ENCODE peak calls at places on chromosome 22, in four cellular contexts. H is K562, F is HepG2, Z is Panc1. X is an unnamed sample.

GRCh38 chr22:41873391-41873790 is 40.5 kb downstream of the SREBF2 start:
- DNase-seq in Z (no peak), H (no peak), F (no peak), X (no peak)

GRCh38 chr22:26199665-26200064 is 30.4 kb downstream of the SEZ6L start:
- DNase-seq in F (no peak), H (no peak), Z (no peak), X (no peak)

GRCh38 chr22:40479887-40480538 is 109.6 kb downstream of the SGSM3 start:
- DNase-seq in F (no peak), H (no peak), Z (no peak), X (no peak)

GRCh38 chr22:44088976-44089570 is 65.0 kb downstream of the PARVB start:
- DNase-seq in Z (no peak), H (no peak), F (no peak), X (no peak)

GRCh38 chr22:25153961-25154685 is 45.5 kb upstream of the CRYBB3 start:
- DNase-seq in Z (no peak), H (no peak), F (peak; percentile 36), X (no peak)

GRCh38 chr22:25085930-25086901 is 113.4 kb upstream of the CRYBB3 start:
- DNase-seq in Z (no peak), H (no peak), F (peak; percentile 91), X (no peak)

GRCh38 chr22:25780673-25781072 is 38.7 kb downstream of the MYO18B start:
- DNase-seq in H (no peak), F (no peak), Z (no peak), X (no peak)

GRCh38 chr22:40396882-40397281 is 26.5 kb downstream of the SGSM3 start:
- DNase-seq in H (no peak), Z (no peak), F (no peak), X (no peak)

GRCh38 chr22:20979243-20979809 is 2.8 kb upstream of the LZTR1 start:
- DNase-seq in F (no peak), H (peak; percentile 89), Z (no peak), X (no peak)

GRCh38 chr22:25853501-25853900 is 111.5 kb downstream of the MYO18B start:
- DNase-seq in Z (no peak), H (peak; percentile 57), F (no peak), X (no peak)

GRCh38 chr22:25447067-25447688 is 117.3 kb upstream of the GRK3 start:
- DNase-seq in H (peak; percentile 9), Z (no peak), F (peak; percentile 72), X (no peak)

GRCh38 chr22:28674121-28674563 is 5.5 kb downstream of the TTC28 start:
- DNase-seq in F (no peak), H (peak; percentile 32), Z (no peak), X (no peak)

GRCh38 chr22:43191831-43192230 is 4.9 kb upstream of the TTLL12 start:
- DNase-seq in H (no peak), Z (no peak), F (no peak), X (no peak)

GRCh38 chr22:21816787-21817496 is 50.5 kb downstream of the MAPK1 start:
- DNase-seq in Z (peak; percentile 32), H (peak; percentile 87), F (no peak), X (no peak)

GRCh38 chr22:30028731-30029130 is 51.5 kb upstream of the HORMAD2 start:
- DNase-seq in F (no peak), Z (no peak), H (no peak), X (no peak)

GRCh38 chr22:42450862-42451261 is 18.7 kb upstream of the NFAM1 start:
- DNase-seq in H (no peak), F (no peak), Z (no peak), X (no peak)

GRCh38 chr22:27775087-27775697 is 26.4 kb downstream of the MN1 start:
- DNase-seq in F (no peak), H (no peak), Z (no peak), X (no peak)

GRCh38 chr22:17878970-17879369 is 104.7 kb upstream of the BID start:
- DNase-seq in H (no peak), Z (no peak), F (no peak), X (no peak)

GRCh38 chr22:20646377-20646776 is 127.5 kb upstream of the SERPIND1 start:
- DNase-seq in H (no peak), Z (no peak), F (no peak), X (no peak)

GRCh38 chr22:26922804-26923203 is 265.4 kb downstream of the MIAT start:
- DNase-seq in H (no peak), F (no peak), Z (no peak), X (no peak)

GRCh38 chr22:41844513-41844912 is 11.6 kb downstream of the SREBF2 start:
- DNase-seq in Z (no peak), F (no peak), H (no peak), X (no peak)

GRCh38 chr22:27850000-27850465 is 48.5 kb upstream of the MN1 start:
- DNase-seq in F (peak; percentile 78), Z (no peak), H (no peak), X (no peak)

GRCh38 chr22:39997939-39998726 is 3.4 kb downstream of the FAM83F start:
- DNase-seq in H (no peak), F (no peak), Z (no peak), X (no peak)

GRCh38 chr22:39920134-39920743 is 19.4 kb downstream of the GRAP2 start:
- DNase-seq in H (peak; percentile 65), Z (no peak), F (no peak), X (no peak)

GRCh38 chr22:46053563-46054090 is 76.7 kb upstream of the WNT7B start:
- DNase-seq in F (no peak), Z (no peak), H (no peak), X (no peak)
- TF ChIP-seq TCF7L2 in F (no peak), Z (no peak), H (no peak), X (no peak)

DNA sequence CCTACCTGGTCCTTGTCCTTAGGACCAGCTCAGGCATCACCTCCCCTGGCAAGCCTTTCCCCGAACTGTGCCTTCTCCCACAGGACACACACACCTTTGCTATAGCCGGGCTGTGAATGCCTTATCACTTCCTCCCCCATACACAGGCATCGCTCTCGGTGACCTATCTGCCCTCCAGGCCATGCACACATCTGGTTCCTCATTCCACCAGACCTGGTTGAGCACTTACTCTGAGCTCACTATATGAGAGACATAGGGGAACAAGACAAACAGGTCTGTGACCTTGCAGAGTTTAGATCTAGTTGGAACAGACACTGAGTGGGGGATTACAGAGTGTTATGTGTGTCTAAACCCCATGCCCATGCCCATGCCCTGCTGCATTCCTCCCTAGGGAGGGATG is 3.1 kb upstream of the BCR start:
- DNase-seq in Z (no peak), F (no peak), H (peak; percentile 90), X (no peak)
- TF ChIP-seq TCF7L2 in Z (no peak), F (no peak), H (no peak), X (no peak)

DNA sequence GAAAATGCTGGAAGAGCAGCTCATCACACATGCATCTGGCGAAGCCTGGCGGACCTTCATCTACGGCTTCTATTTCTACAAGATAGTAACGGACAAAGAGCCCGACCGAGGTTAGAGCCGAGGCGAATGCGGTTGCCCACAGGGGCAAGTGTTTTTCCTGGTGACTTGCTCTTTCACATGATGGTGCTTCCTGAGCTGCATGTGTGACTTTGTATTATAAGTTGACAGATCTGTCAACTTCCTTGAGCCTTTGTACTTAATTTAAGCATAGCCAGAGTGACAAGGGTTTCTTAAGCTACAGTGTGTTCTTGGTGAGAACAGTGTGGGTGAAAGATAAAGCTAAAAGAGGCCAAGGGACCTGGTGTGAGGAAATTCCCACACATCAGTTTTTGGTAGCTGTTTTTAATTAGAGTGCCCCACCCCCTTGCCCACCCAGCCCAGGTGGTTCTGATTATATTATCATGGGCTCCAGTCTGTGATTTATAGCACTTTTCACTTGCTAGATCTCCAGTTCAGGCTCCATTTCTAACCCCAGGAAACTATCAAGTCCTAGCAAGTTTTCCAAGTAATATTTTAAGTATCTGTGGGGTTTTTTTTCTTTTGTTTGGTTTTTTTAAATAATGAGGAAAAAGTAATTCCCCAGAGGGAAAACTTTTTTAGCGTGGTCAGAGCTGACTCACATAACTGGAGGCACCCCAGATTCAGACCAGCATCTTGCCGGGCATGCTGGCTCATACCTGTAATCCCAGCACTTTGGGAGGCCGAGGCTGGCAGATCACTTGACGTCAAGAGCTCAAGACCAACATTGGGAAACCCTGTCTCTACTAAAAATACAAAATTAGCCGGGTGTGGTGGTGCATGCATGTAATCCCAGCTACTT is 67.9 kb upstream of the YWHAH start:
- DNase-seq in H (no peak), Z (no peak), F (no peak), X (no peak)
- TF ChIP-seq TCF7L2 in H (no peak), Z (no peak), F (no peak), X (no peak)

GRCh38 chr22:49855491-49855911 is 1.9 kb downstream of the ZBED4 start:
- DNase-seq in Z (no peak), F (no peak), H (no peak), X (no peak)
- TF ChIP-seq TCF7L2 in Z (no peak), F (no peak), H (no peak), X (no peak)

GRCh38 chr22:18977824-18978425 is 41.8 kb upstream of the PRODH start:
- DNase-seq in Z (no peak), H (no peak), F (no peak), X (no peak)
- TF ChIP-seq TCF7L2 in Z (no peak), H (no peak), F (no peak), X (no peak)

DNA sequence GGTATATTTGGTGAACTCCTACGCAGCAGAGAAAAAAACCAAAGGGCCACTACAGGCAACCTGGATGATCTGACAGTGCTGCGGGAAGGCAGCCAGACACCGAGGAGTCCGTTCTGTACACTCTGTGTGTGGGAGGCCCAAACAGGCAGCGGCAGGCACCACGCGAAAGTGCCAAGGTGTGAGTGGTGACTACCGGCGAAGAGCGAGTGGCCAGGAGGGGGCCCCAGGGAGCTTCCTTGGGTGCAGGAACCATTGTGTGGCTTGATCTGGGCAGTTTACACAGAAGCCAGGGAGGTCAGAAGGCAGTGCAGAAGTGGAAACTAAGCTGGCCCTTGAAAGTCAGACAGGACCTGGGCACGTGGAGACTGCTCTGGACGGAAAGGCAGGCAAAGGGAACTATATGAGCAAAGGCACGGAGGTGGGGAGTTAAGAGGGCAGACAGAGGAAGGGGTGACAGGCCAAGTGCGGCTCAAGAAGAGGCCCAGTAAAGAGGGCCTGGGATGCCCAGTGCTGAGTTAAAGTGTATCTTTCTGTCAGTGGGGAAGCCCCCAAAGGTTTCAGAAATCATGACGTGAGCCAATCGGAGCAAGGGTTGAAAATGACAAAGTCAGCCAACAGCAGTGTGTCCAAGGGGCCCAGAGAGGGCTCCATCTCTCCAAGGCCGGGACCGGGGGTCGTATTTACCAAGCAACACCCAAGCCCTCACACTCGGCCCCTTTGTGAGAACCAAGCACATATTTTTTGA is 10.6 kb downstream of the TMEM184B start:
- DNase-seq in H (peak; percentile 57), F (peak; percentile 54), Z (no peak), X (no peak)
- TF ChIP-seq TCF7L2 in H (no peak), F (no peak), Z (no peak), X (no peak)

GRCh38 chr22:35808377-35808776 is 90.7 kb downstream of the APOL5 start:
- DNase-seq in Z (no peak), H (no peak), F (no peak), X (no peak)

GRCh38 chr22:35809816-35810215 is 92.1 kb downstream of the APOL5 start:
- DNase-seq in F (peak; percentile 70), Z (no peak), H (no peak), X (no peak)

GRCh38 chr22:35802885-35803284 is 85.2 kb downstream of the APOL5 start:
- DNase-seq in H (no peak), Z (no peak), F (no peak), X (no peak)

GRCh38 chr22:35804421-35804820 is 86.7 kb downstream of the APOL5 start:
- DNase-seq in F (no peak), H (no peak), Z (no peak), X (no peak)

DNA sequence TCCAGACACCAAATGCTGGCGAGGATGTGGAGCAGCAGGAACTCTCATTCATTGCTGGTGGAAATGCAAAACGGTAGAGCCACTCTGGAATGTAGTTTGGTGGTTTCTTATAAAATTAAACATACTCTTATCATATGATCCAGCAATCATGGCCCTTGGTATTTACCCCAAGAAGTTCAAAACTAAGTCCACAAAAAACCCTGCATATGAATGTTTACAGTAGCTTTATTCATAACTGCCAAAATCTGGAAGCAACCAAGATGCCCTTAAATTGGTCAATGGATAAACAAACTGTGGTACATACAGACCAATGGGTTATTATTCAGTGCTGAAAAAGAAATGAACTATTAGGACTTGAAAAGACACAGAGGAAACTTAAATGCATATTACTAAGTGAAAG is 87.8 kb downstream of the APOL5 start:
- DNase-seq in H (no peak), F (no peak), Z (no peak), X (no peak)
- TF ChIP-seq TCF7L2 in H (no peak), F (no peak), Z (no peak), X (no peak)